ENCODE peak calls at places on chromosomes 13 and 19, in four cellular contexts. X is NCI-H1105, T is skeletal muscle cell, W is foreskin melanocyte. A is an unnamed sample.

GRCh38 chr19:30669329-30670010 is 297.3 kb downstream of the ZNF536 start:
- DNase-seq in X (peak), T (no peak), W (peak), A (peak)

GRCh38 chr19:35781650-35782049 is 6.3 kb downstream of the ARHGAP33 start:
- DNase-seq in X (no peak), T (no peak), W (no peak), A (no peak)

GRCh38 chr19:30387311-30388115 is 15.3 kb downstream of the ZNF536 start:
- DNase-seq in X (no peak), T (no peak), W (no peak), A (no peak)

GRCh38 chr19:8831832-8832131 is 322 bp downstream of the ZNF558 start:
- DNase-seq in X (no peak), T (no peak), W (no peak), A (no peak)

GRCh38 chr19:38070573-38070972 is 153.4 kb downstream of the DPF1 start:
- DNase-seq in X (no peak), T (no peak), W (no peak), A (no peak)

GRCh38 chr19:13742756-13743155 is 21.6 kb upstream of the MRI1 start:
- DNase-seq in X (no peak), T (no peak), W (no peak), A (no peak)

GRCh38 chr19:49224856-49225255 is 67.3 kb downstream of the TRPM4 start:
- DNase-seq in X (peak), T (no peak), W (no peak), A (peak)

GRCh38 chr19:4694211-4694987 is 24.3 kb upstream of the MYDGF start:
- DNase-seq in X (no peak), T (peak), W (peak), A (no peak)

GRCh38 chr13:76708138-76708537 is 178.1 kb downstream of the KCTD12 start:
- DNase-seq in X (no peak), T (no peak), W (no peak), A (no peak)

GRCh38 chr19:34711890-34712289 is 22.2 kb upstream of the ZNF181 start:
- DNase-seq in X (no peak), T (no peak), W (no peak), A (peak)

GRCh38 chr19:6733338-6734095 is 3.9 kb downstream of the GPR108 start:
- DNase-seq in X (no peak), T (no peak), W (no peak), A (no peak)

GRCh38 chr13:108342369-108343289 is 73.1 kb downstream of the TNFSF13B start:
- DNase-seq in X (peak), T (peak), W (peak), A (no peak)

GRCh38 chr19:28537079-28537478 is 675.9 kb downstream of the UQCRFS1 start:
- DNase-seq in X (no peak), T (no peak), W (no peak), A (no peak)

GRCh38 chr13:112725346-112726017 is 35.6 kb downstream of the ATP11A start:
- DNase-seq in X (no peak), T (peak), W (no peak), A (peak)

GRCh38 chr13:55410398-55411330 is 1730.1 kb upstream of the PRR20A start:
- DNase-seq in X (no peak), T (no peak), W (no peak), A (peak)

GRCh38 chr19:13738073-13738472 is 26.2 kb upstream of the MRI1 start:
- DNase-seq in X (no peak), T (no peak), W (no peak), A (no peak)

GRCh38 chr13:87147076-87147475 is 524.1 kb upstream of the SLITRK5 start:
- DNase-seq in X (no peak), T (no peak), W (no peak), A (no peak)

GRCh38 chr13:112869202-112870061 is 99.6 kb upstream of the MCF2L start:
- DNase-seq in X (no peak), T (peak), W (no peak), A (no peak)

GRCh38 chr13:114111577-114111976 is 20.8 kb downstream of the RASA3 start:
- DNase-seq in X (no peak), T (no peak), W (peak), A (no peak)

GRCh38 chr13:110648848-110649421 is 33.6 kb downstream of the NAXD start:
- DNase-seq in X (no peak), T (no peak), W (no peak), A (no peak)

GRCh38 chr19:32404213-32404938 is 1.2 kb upstream of the DPY19L3 start:
- DNase-seq in X (no peak), T (no peak), W (no peak), A (peak)

GRCh38 chr19:1032264-1032867 is 6.0 kb downstream of the CNN2 start:
- DNase-seq in X (no peak), T (no peak), W (no peak), A (no peak)

GRCh38 chr13:29935309-29935981 is 85.0 kb upstream of the UBL3 start:
- DNase-seq in X (no peak), T (no peak), W (no peak), A (no peak)

GRCh38 chr13:39106216-39106995 is 68.2 kb downstream of the NHLRC3 start:
- DNase-seq in X (peak), T (no peak), W (no peak), A (no peak)

A was measured in H9.